ENCODE peak calls at places on chromosomes 7 and 10, in eight cellular contexts. One of them, this sample, is unnamed.

GRCh38 chr7:92644406-92645113 is 54.4 kb upstream of the FAM133B start:
- DNase-seq in retinal pigment epithelial cell: no peak
- DNase-seq in AG10803: peak; percentile 67
- DNase-seq in AML-193: no peak
- DNase-seq in GM12891: no peak
- DNase-seq in stimulated activated CD8-positive, alpha-beta memory T cell treated with anti-CD3 and anti-CD28 coated beads, Interleukin-15, amount 100 ng/mL, for 24 hours: no peak
- DNase-seq in MM.1S: no peak
- DNase-seq in amniotic epithelial cell: peak; percentile 70
- DNase-seq in this sample: no peak

GRCh38 chr10:72315611-72316385 is 38.9 kb downstream of the DNAJB12 start:
- DNase-seq in retinal pigment epithelial cell: peak; percentile 89
- DNase-seq in AG10803: peak; percentile 96
- DNase-seq in AML-193: peak; percentile 78
- DNase-seq in GM12891: no peak
- DNase-seq in stimulated activated CD8-positive, alpha-beta memory T cell treated with anti-CD3 and anti-CD28 coated beads, Interleukin-15, amount 100 ng/mL, for 24 hours: no peak
- DNase-seq in MM.1S: no peak
- DNase-seq in amniotic epithelial cell: peak; percentile 55
- DNase-seq in this sample: no peak

GRCh38 chr7:122850528-122850927 is 35.7 kb downstream of the CADPS2 start:
- DNase-seq in retinal pigment epithelial cell: no peak
- DNase-seq in AG10803: no peak
- DNase-seq in AML-193: no peak
- DNase-seq in GM12891: no peak
- DNase-seq in stimulated activated CD8-positive, alpha-beta memory T cell treated with anti-CD3 and anti-CD28 coated beads, Interleukin-15, amount 100 ng/mL, for 24 hours: no peak
- DNase-seq in MM.1S: no peak
- DNase-seq in amniotic epithelial cell: no peak
- DNase-seq in this sample: no peak

GRCh38 chr10:60236869-60237524 is 152.7 kb downstream of the ANK3 start:
- DNase-seq in retinal pigment epithelial cell: no peak
- DNase-seq in AG10803: peak; percentile 63
- DNase-seq in AML-193: peak; percentile 87
- DNase-seq in GM12891: peak; percentile 11
- DNase-seq in stimulated activated CD8-positive, alpha-beta memory T cell treated with anti-CD3 and anti-CD28 coated beads, Interleukin-15, amount 100 ng/mL, for 24 hours: no peak
- DNase-seq in MM.1S: peak; percentile 97
- DNase-seq in amniotic epithelial cell: peak; percentile 12
- DNase-seq in this sample: no peak

GRCh38 chr7:104956753-104957450 is 57.1 kb upstream of the KMT2E start:
- DNase-seq in retinal pigment epithelial cell: peak; percentile 50
- DNase-seq in AG10803: peak; percentile 94
- DNase-seq in AML-193: no peak
- DNase-seq in GM12891: peak; percentile 18
- DNase-seq in stimulated activated CD8-positive, alpha-beta memory T cell treated with anti-CD3 and anti-CD28 coated beads, Interleukin-15, amount 100 ng/mL, for 24 hours: no peak
- DNase-seq in MM.1S: peak; percentile 94
- DNase-seq in amniotic epithelial cell: peak; percentile 89
- DNase-seq in this sample: no peak

GRCh38 chr7:134605978-134606923 is 40.4 kb upstream of the BPGM start:
- DNase-seq in retinal pigment epithelial cell: no peak
- DNase-seq in AG10803: peak; percentile 50
- DNase-seq in AML-193: peak; percentile 37
- DNase-seq in GM12891: peak; percentile 21
- DNase-seq in stimulated activated CD8-positive, alpha-beta memory T cell treated with anti-CD3 and anti-CD28 coated beads, Interleukin-15, amount 100 ng/mL, for 24 hours: peak; percentile 7
- DNase-seq in MM.1S: peak; percentile 70
- DNase-seq in amniotic epithelial cell: peak; percentile 42
- DNase-seq in this sample: peak; percentile 51

GRCh38 chr7:82050134-82050533 is 280.3 kb upstream of the HGF start:
- DNase-seq in retinal pigment epithelial cell: peak; percentile 15
- DNase-seq in AG10803: peak; percentile 85
- DNase-seq in AML-193: no peak
- DNase-seq in GM12891: no peak
- DNase-seq in stimulated activated CD8-positive, alpha-beta memory T cell treated with anti-CD3 and anti-CD28 coated beads, Interleukin-15, amount 100 ng/mL, for 24 hours: no peak
- DNase-seq in MM.1S: no peak
- DNase-seq in amniotic epithelial cell: peak; percentile 90
- DNase-seq in this sample: no peak

GRCh38 chr7:5574770-5575269 is 151.2 kb upstream of the TNRC18 start:
- DNase-seq in retinal pigment epithelial cell: no peak
- DNase-seq in AG10803: no peak
- DNase-seq in AML-193: no peak
- DNase-seq in GM12891: no peak
- DNase-seq in stimulated activated CD8-positive, alpha-beta memory T cell treated with anti-CD3 and anti-CD28 coated beads, Interleukin-15, amount 100 ng/mL, for 24 hours: no peak
- DNase-seq in MM.1S: no peak
- DNase-seq in amniotic epithelial cell: no peak
- DNase-seq in this sample: peak; percentile 76

GRCh38 chr7:17485368-17485767 is 186.9 kb downstream of the AHR start:
- DNase-seq in retinal pigment epithelial cell: no peak
- DNase-seq in AG10803: no peak
- DNase-seq in AML-193: no peak
- DNase-seq in GM12891: no peak
- DNase-seq in stimulated activated CD8-positive, alpha-beta memory T cell treated with anti-CD3 and anti-CD28 coated beads, Interleukin-15, amount 100 ng/mL, for 24 hours: no peak
- DNase-seq in MM.1S: no peak
- DNase-seq in amniotic epithelial cell: no peak
- DNase-seq in this sample: no peak

GRCh38 chr10:61899045-61899444 is 2.5 kb upstream of the ARID5B start:
- DNase-seq in retinal pigment epithelial cell: no peak
- DNase-seq in AG10803: peak; percentile 32
- DNase-seq in AML-193: peak; percentile 36
- DNase-seq in GM12891: no peak
- DNase-seq in stimulated activated CD8-positive, alpha-beta memory T cell treated with anti-CD3 and anti-CD28 coated beads, Interleukin-15, amount 100 ng/mL, for 24 hours: no peak
- DNase-seq in MM.1S: peak; percentile 53
- DNase-seq in amniotic epithelial cell: peak; percentile 50
- DNase-seq in this sample: no peak

GRCh38 chr7:143901360-143901709 is 641 bp downstream of the TCAF1 start:
- DNase-seq in retinal pigment epithelial cell: no peak
- DNase-seq in AG10803: peak; percentile 54
- DNase-seq in AML-193: no peak
- DNase-seq in GM12891: no peak
- DNase-seq in stimulated activated CD8-positive, alpha-beta memory T cell treated with anti-CD3 and anti-CD28 coated beads, Interleukin-15, amount 100 ng/mL, for 24 hours: no peak
- DNase-seq in MM.1S: no peak
- DNase-seq in amniotic epithelial cell: peak; percentile 59
- DNase-seq in this sample: no peak

GRCh38 chr7:42315631-42316030 is 78.6 kb upstream of the GLI3 start:
- DNase-seq in retinal pigment epithelial cell: no peak
- DNase-seq in AG10803: peak; percentile 76
- DNase-seq in AML-193: no peak
- DNase-seq in GM12891: no peak
- DNase-seq in stimulated activated CD8-positive, alpha-beta memory T cell treated with anti-CD3 and anti-CD28 coated beads, Interleukin-15, amount 100 ng/mL, for 24 hours: no peak
- DNase-seq in MM.1S: no peak
- DNase-seq in amniotic epithelial cell: peak; percentile 34
- DNase-seq in this sample: no peak

This sample was measured in H9.